ENCODE peak calls at places on chromosome 16, in seven cellular contexts. One of them, this sample, is unnamed.

GRCh38 chr16:31869511-31870201 is 4.0 kb upstream of the ZNF267 start:
- DNase-seq in stimulated activated CD4-positive, alpha-beta T cell treated with anti-CD3 and anti-CD28 coated beads, Interleukin-2, amount 100 ng/mL, for 4 hours: peak; percentile 78
- DNase-seq in stimulated activated CD8-positive, alpha-beta memory T cell treated with anti-CD3 and anti-CD28 coated beads, Interleukin-7, amount 100 ng/mL, for 24 hours: no peak
- DNase-seq in AG08395: peak; percentile 71
- DNase-seq in cardiac fibroblast: peak; percentile 70
- DNase-seq in SHP77 treated with DMSO at 0.1 percent for 48 hours: peak; percentile 9
- DNase-seq in NCI-H1048: no peak
- DNase-seq in this sample: peak; percentile 83

GRCh38 chr16:50279142-50279865 is 13.0 kb downstream of the ADCY7 start:
- DNase-seq in SHP77 treated with DMSO at 0.1 percent for 48 hours: no peak
- DNase-seq in NCI-H1048: no peak
- DNase-seq in cardiac fibroblast: no peak
- DNase-seq in stimulated activated CD4-positive, alpha-beta T cell treated with anti-CD3 and anti-CD28 coated beads, Interleukin-2, amount 100 ng/mL, for 4 hours: no peak
- DNase-seq in stimulated activated CD8-positive, alpha-beta memory T cell treated with anti-CD3 and anti-CD28 coated beads, Interleukin-7, amount 100 ng/mL, for 24 hours: no peak
- DNase-seq in AG08395: no peak
- DNase-seq in this sample: no peak

GRCh38 chr16:79950932-79951719 is 350.6 kb upstream of the MAF start:
- DNase-seq in NCI-H1048: no peak
- DNase-seq in stimulated activated CD4-positive, alpha-beta T cell treated with anti-CD3 and anti-CD28 coated beads, Interleukin-2, amount 100 ng/mL, for 4 hours: no peak
- DNase-seq in stimulated activated CD8-positive, alpha-beta memory T cell treated with anti-CD3 and anti-CD28 coated beads, Interleukin-7, amount 100 ng/mL, for 24 hours: no peak
- DNase-seq in AG08395: no peak
- DNase-seq in cardiac fibroblast: no peak
- DNase-seq in SHP77 treated with DMSO at 0.1 percent for 48 hours: no peak
- DNase-seq in this sample: no peak

GRCh38 chr16:85921026-85921425 is 22.1 kb downstream of the IRF8 start:
- DNase-seq in SHP77 treated with DMSO at 0.1 percent for 48 hours: no peak
- DNase-seq in AG08395: no peak
- DNase-seq in stimulated activated CD4-positive, alpha-beta T cell treated with anti-CD3 and anti-CD28 coated beads, Interleukin-2, amount 100 ng/mL, for 4 hours: no peak
- DNase-seq in cardiac fibroblast: no peak
- DNase-seq in NCI-H1048: no peak
- DNase-seq in stimulated activated CD8-positive, alpha-beta memory T cell treated with anti-CD3 and anti-CD28 coated beads, Interleukin-7, amount 100 ng/mL, for 24 hours: no peak
- DNase-seq in this sample: no peak

GRCh38 chr16:86618431-86619262 is 40.3 kb downstream of the FOXL1 start:
- DNase-seq in SHP77 treated with DMSO at 0.1 percent for 48 hours: no peak
- DNase-seq in stimulated activated CD4-positive, alpha-beta T cell treated with anti-CD3 and anti-CD28 coated beads, Interleukin-2, amount 100 ng/mL, for 4 hours: no peak
- DNase-seq in NCI-H1048: no peak
- DNase-seq in AG08395: no peak
- DNase-seq in cardiac fibroblast: peak; percentile 45
- DNase-seq in stimulated activated CD8-positive, alpha-beta memory T cell treated with anti-CD3 and anti-CD28 coated beads, Interleukin-7, amount 100 ng/mL, for 24 hours: no peak
- DNase-seq in this sample: no peak

GRCh38 chr16:89471225-89471624 is 19.1 kb downstream of the ANKRD11 start:
- DNase-seq in cardiac fibroblast: peak; percentile 77
- DNase-seq in AG08395: peak; percentile 86
- DNase-seq in SHP77 treated with DMSO at 0.1 percent for 48 hours: no peak
- DNase-seq in NCI-H1048: no peak
- DNase-seq in stimulated activated CD4-positive, alpha-beta T cell treated with anti-CD3 and anti-CD28 coated beads, Interleukin-2, amount 100 ng/mL, for 4 hours: no peak
- DNase-seq in stimulated activated CD8-positive, alpha-beta memory T cell treated with anti-CD3 and anti-CD28 coated beads, Interleukin-7, amount 100 ng/mL, for 24 hours: no peak
- DNase-seq in this sample: peak; percentile 91

GRCh38 chr16:70416748-70417616 is 21.9 kb downstream of the ST3GAL2 start:
- DNase-seq in NCI-H1048: no peak
- DNase-seq in AG08395: no peak
- DNase-seq in stimulated activated CD8-positive, alpha-beta memory T cell treated with anti-CD3 and anti-CD28 coated beads, Interleukin-7, amount 100 ng/mL, for 24 hours: no peak
- DNase-seq in cardiac fibroblast: no peak
- DNase-seq in stimulated activated CD4-positive, alpha-beta T cell treated with anti-CD3 and anti-CD28 coated beads, Interleukin-2, amount 100 ng/mL, for 4 hours: no peak
- DNase-seq in SHP77 treated with DMSO at 0.1 percent for 48 hours: peak; percentile 4
- DNase-seq in this sample: no peak

GRCh38 chr16:50208460-50208931 is 55.4 kb downstream of the TENT4B start:
- DNase-seq in cardiac fibroblast: no peak
- DNase-seq in SHP77 treated with DMSO at 0.1 percent for 48 hours: no peak
- DNase-seq in stimulated activated CD4-positive, alpha-beta T cell treated with anti-CD3 and anti-CD28 coated beads, Interleukin-2, amount 100 ng/mL, for 4 hours: no peak
- DNase-seq in NCI-H1048: no peak
- DNase-seq in AG08395: peak; percentile 28
- DNase-seq in stimulated activated CD8-positive, alpha-beta memory T cell treated with anti-CD3 and anti-CD28 coated beads, Interleukin-7, amount 100 ng/mL, for 24 hours: no peak
- DNase-seq in this sample: peak; percentile 77